ENCODE peak calls at places on chromosomes 16 and 17, in seven cellular contexts. One of them, this sample, is unnamed.

GRCh38 chr17:77429985-77430752 is 289.4 kb downstream of the SEC14L1 start:
- DNase-seq in trophoblast cell: peak
- DNase-seq in H1: peak
- DNase-seq in mesenchymal stem cell: peak
- DNase-seq in IMR-90: peak
- DNase-seq in mesendoderm: peak
- DNase-seq in H9: peak
- DNase-seq in this sample: peak

GRCh38 chr16:63372283-63372682 is 1336.0 kb upstream of the CDH8 start:
- DNase-seq in IMR-90: no peak
- DNase-seq in mesenchymal stem cell: no peak
- DNase-seq in mesendoderm: no peak
- DNase-seq in H1: no peak
- DNase-seq in trophoblast cell: no peak
- DNase-seq in H9: no peak
- DNase-seq in this sample: no peak

GRCh38 chr16:24855678-24856077 is 9.9 kb downstream of the SLC5A11 start:
- DNase-seq in H1: no peak
- DNase-seq in mesenchymal stem cell: no peak
- DNase-seq in trophoblast cell: no peak
- DNase-seq in IMR-90: no peak
- DNase-seq in mesendoderm: no peak
- DNase-seq in H9: no peak
- DNase-seq in this sample: no peak

GRCh38 chr17:76405607-76405966 is 21.2 kb downstream of the SPHK1 start:
- DNase-seq in IMR-90: no peak
- DNase-seq in H9: no peak
- DNase-seq in mesendoderm: no peak
- DNase-seq in H1: no peak
- DNase-seq in trophoblast cell: no peak
- DNase-seq in mesenchymal stem cell: no peak
- DNase-seq in this sample: no peak

GRCh38 chr16:9763505-9763904 is 418.7 kb downstream of the GRIN2A start:
- DNase-seq in mesenchymal stem cell: no peak
- DNase-seq in mesendoderm: peak
- DNase-seq in trophoblast cell: no peak
- DNase-seq in IMR-90: no peak
- DNase-seq in H1: no peak
- DNase-seq in H9: no peak
- DNase-seq in this sample: no peak

GRCh38 chr17:5019475-5019956 is 15.7 kb downstream of the SLC52A1 start:
- DNase-seq in IMR-90: peak
- DNase-seq in H9: no peak
- DNase-seq in mesendoderm: peak
- DNase-seq in trophoblast cell: no peak
- DNase-seq in mesenchymal stem cell: no peak
- DNase-seq in H1: no peak
- DNase-seq in this sample: no peak

GRCh38 chr17:76833034-76833689 is 35.0 kb upstream of the MGAT5B start:
- DNase-seq in trophoblast cell: no peak
- DNase-seq in IMR-90: no peak
- DNase-seq in mesendoderm: no peak
- DNase-seq in H1: no peak
- DNase-seq in mesenchymal stem cell: no peak
- DNase-seq in H9: no peak
- DNase-seq in this sample: no peak

GRCh38 chr17:45942284-45942683 is 47.9 kb downstream of the MAPT start:
- DNase-seq in H9: no peak
- DNase-seq in trophoblast cell: no peak
- DNase-seq in mesenchymal stem cell: no peak
- DNase-seq in mesendoderm: no peak
- DNase-seq in IMR-90: no peak
- DNase-seq in H1: no peak
- DNase-seq in this sample: no peak

GRCh38 chr17:3641717-3642486 is 5.3 kb downstream of the CTNS start:
- DNase-seq in mesenchymal stem cell: no peak
- DNase-seq in H1: no peak
- DNase-seq in trophoblast cell: no peak
- DNase-seq in IMR-90: no peak
- DNase-seq in H9: no peak
- DNase-seq in mesendoderm: peak
- DNase-seq in this sample: no peak

GRCh38 chr16:66478733-66479511 is 51.8 kb downstream of the BEAN1 start:
- DNase-seq in mesenchymal stem cell: peak
- DNase-seq in H1: peak
- DNase-seq in IMR-90: peak
- DNase-seq in mesendoderm: peak
- DNase-seq in H9: peak
- DNase-seq in trophoblast cell: peak
- DNase-seq in this sample: no peak

GRCh38 chr16:14527411-14528044 is 102.5 kb downstream of the PARN start:
- DNase-seq in H1: no peak
- DNase-seq in IMR-90: peak
- DNase-seq in mesendoderm: no peak
- DNase-seq in H9: no peak
- DNase-seq in trophoblast cell: peak
- DNase-seq in mesenchymal stem cell: peak
- DNase-seq in this sample: no peak

GRCh38 chr17:2343421-2343820 is 6.1 kb downstream of the SGSM2 start:
- DNase-seq in mesendoderm: no peak
- DNase-seq in H1: no peak
- DNase-seq in trophoblast cell: no peak
- DNase-seq in H9: no peak
- DNase-seq in IMR-90: no peak
- DNase-seq in mesenchymal stem cell: no peak
- DNase-seq in this sample: no peak

GRCh38 chr17:49779730-49780220 is 8.7 kb upstream of the KAT7 start:
- DNase-seq in mesendoderm: peak
- DNase-seq in H1: no peak
- DNase-seq in mesenchymal stem cell: peak
- DNase-seq in trophoblast cell: peak
- DNase-seq in IMR-90: peak
- DNase-seq in H9: no peak
- DNase-seq in this sample: no peak

GRCh38 chr17:73870035-73870434 is 225.8 kb upstream of the SDK2 start:
- DNase-seq in mesenchymal stem cell: no peak
- DNase-seq in H9: no peak
- DNase-seq in H1: no peak
- DNase-seq in IMR-90: no peak
- DNase-seq in mesendoderm: no peak
- DNase-seq in trophoblast cell: no peak
- DNase-seq in this sample: no peak

GRCh38 chr16:66662445-66663194 is 33.9 kb downstream of the CMTM4 start:
- DNase-seq in mesenchymal stem cell: peak
- DNase-seq in IMR-90: peak
- DNase-seq in H9: no peak
- DNase-seq in mesendoderm: peak
- DNase-seq in H1: no peak
- DNase-seq in trophoblast cell: no peak
- DNase-seq in this sample: no peak

GRCh38 chr17:39668141-39668924 is at the start of gene PNMT:
- DNase-seq in H9: peak
- DNase-seq in IMR-90: peak
- DNase-seq in H1: no peak
- DNase-seq in trophoblast cell: peak
- DNase-seq in mesenchymal stem cell: peak
- DNase-seq in mesendoderm: peak
- DNase-seq in this sample: no peak

GRCh38 chr17:50423553-50424159 is 2.4 kb upstream of the ACSF2 start:
- DNase-seq in IMR-90: peak
- DNase-seq in trophoblast cell: peak
- DNase-seq in mesendoderm: peak
- DNase-seq in H1: no peak
- DNase-seq in mesenchymal stem cell: peak
- DNase-seq in H9: no peak
- DNase-seq in this sample: no peak

GRCh38 chr17:14341866-14342265 is 41.0 kb downstream of the HS3ST3B1 start:
- DNase-seq in mesendoderm: peak
- DNase-seq in H9: no peak
- DNase-seq in trophoblast cell: no peak
- DNase-seq in mesenchymal stem cell: no peak
- DNase-seq in IMR-90: no peak
- DNase-seq in H1: no peak
- DNase-seq in this sample: no peak

GRCh38 chr17:2020721-2021120 is 4.4 kb downstream of the RTN4RL1 start:
- DNase-seq in mesendoderm: no peak
- DNase-seq in mesenchymal stem cell: no peak
- DNase-seq in IMR-90: no peak
- DNase-seq in H1: no peak
- DNase-seq in trophoblast cell: no peak
- DNase-seq in H9: no peak
- DNase-seq in this sample: no peak

GRCh38 chr17:72393553-72393952 is 272.7 kb downstream of the SOX9 start:
- DNase-seq in H1: no peak
- DNase-seq in mesendoderm: no peak
- DNase-seq in mesenchymal stem cell: peak
- DNase-seq in trophoblast cell: no peak
- DNase-seq in H9: no peak
- DNase-seq in IMR-90: peak
- DNase-seq in this sample: no peak

GRCh38 chr17:76147211-76148014 is 6.4 kb upstream of the FOXJ1 start:
- DNase-seq in H9: peak
- DNase-seq in IMR-90: peak
- DNase-seq in mesendoderm: no peak
- DNase-seq in H1: no peak
- DNase-seq in mesenchymal stem cell: peak
- DNase-seq in trophoblast cell: no peak
- DNase-seq in this sample: no peak

GRCh38 chr16:19284207-19284606 is 1.3 kb upstream of the CLEC19A start:
- DNase-seq in trophoblast cell: no peak
- DNase-seq in mesenchymal stem cell: no peak
- DNase-seq in IMR-90: no peak
- DNase-seq in mesendoderm: no peak
- DNase-seq in H9: no peak
- DNase-seq in H1: no peak
- DNase-seq in this sample: no peak

DNA sequence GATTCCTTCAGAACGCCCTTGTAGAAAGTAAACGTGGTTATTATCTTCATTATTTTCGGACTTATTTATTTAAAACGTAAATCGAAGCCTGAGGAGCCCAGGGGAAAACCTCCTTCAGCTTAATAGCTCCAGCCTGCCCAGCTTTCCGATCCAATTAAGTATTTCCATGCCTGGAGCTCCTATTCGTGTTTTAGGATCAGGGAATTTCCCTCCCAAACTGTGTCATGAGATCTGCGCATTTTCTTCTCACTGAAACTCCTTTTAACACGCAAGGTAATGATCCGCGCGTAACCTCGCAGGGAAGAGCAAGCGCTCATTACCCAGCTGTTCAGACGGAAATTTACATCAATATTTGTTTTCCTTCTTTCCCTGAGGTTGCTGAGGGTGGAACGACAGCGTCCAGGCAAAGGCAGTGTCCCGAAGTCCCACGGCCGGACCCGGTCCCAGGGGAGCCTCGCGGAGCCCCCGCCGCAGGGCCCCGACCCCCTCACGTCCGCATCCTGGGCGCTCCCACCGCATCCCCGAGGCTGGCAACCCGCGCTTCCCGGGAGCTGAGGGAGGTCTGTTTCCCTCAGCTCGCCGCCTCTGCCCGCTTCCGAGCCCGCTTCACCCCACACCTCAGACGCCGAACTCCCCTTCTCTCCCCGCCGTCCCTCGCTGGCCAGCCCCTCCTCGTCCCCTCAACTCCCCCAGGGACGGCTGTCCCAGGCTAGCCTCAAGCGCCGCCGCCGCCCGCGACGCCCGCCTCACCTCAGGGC is 452 bp downstream of the ABCA5 start:
- DNase-seq in trophoblast cell: peak
- DNase-seq in mesenchymal stem cell: peak
- DNase-seq in IMR-90: peak
- DNase-seq in H9: no peak
- DNase-seq in H1: no peak
- DNase-seq in mesendoderm: peak
- DNase-seq in this sample: peak
- H3K18ac ChIP-seq in trophoblast cell: peak
- H3K18ac ChIP-seq in mesenchymal stem cell: peak
- H3K18ac ChIP-seq in IMR-90: no peak
- H3K18ac ChIP-seq in H9: no peak
- H3K18ac ChIP-seq in H1: no peak
- H3K18ac ChIP-seq in mesendoderm: no peak
- H3K18ac ChIP-seq in this sample: peak

GRCh38 chr16:71635632-71636031 is 9.6 kb downstream of the MARVELD3 start:
- DNase-seq in mesenchymal stem cell: no peak
- DNase-seq in IMR-90: no peak
- DNase-seq in H1: no peak
- DNase-seq in mesendoderm: no peak
- DNase-seq in trophoblast cell: no peak
- DNase-seq in H9: no peak
- DNase-seq in this sample: no peak

GRCh38 chr16:71631776-71632175 is 5.8 kb downstream of the MARVELD3 start:
- DNase-seq in mesendoderm: no peak
- DNase-seq in trophoblast cell: no peak
- DNase-seq in H1: no peak
- DNase-seq in IMR-90: no peak
- DNase-seq in H9: no peak
- DNase-seq in mesenchymal stem cell: no peak
- DNase-seq in this sample: no peak

GRCh38 chr16:71637398-71637797 is 11.4 kb downstream of the MARVELD3 start:
- DNase-seq in mesendoderm: peak
- DNase-seq in H9: peak
- DNase-seq in IMR-90: peak
- DNase-seq in H1: no peak
- DNase-seq in mesenchymal stem cell: peak
- DNase-seq in trophoblast cell: peak
- DNase-seq in this sample: no peak
- H3K18ac ChIP-seq in mesendoderm: no peak
- H3K18ac ChIP-seq in H9: no peak
- H3K18ac ChIP-seq in IMR-90: no peak
- H3K18ac ChIP-seq in H1: no peak
- H3K18ac ChIP-seq in mesenchymal stem cell: no peak
- H3K18ac ChIP-seq in trophoblast cell: no peak
- H3K18ac ChIP-seq in this sample: no peak

GRCh38 chr16:72532896-72533295 is 360.9 kb upstream of the PMFBP1 start:
- DNase-seq in mesendoderm: peak
- DNase-seq in mesenchymal stem cell: no peak
- DNase-seq in trophoblast cell: no peak
- DNase-seq in H1: no peak
- DNase-seq in H9: no peak
- DNase-seq in IMR-90: no peak
- DNase-seq in this sample: no peak

GRCh38 chr16:72530434-72530833 is 358.5 kb upstream of the PMFBP1 start:
- DNase-seq in trophoblast cell: peak
- DNase-seq in mesendoderm: peak
- DNase-seq in H9: no peak
- DNase-seq in H1: no peak
- DNase-seq in mesenchymal stem cell: peak
- DNase-seq in IMR-90: peak
- DNase-seq in this sample: no peak
- H3K18ac ChIP-seq in trophoblast cell: no peak
- H3K18ac ChIP-seq in mesendoderm: no peak
- H3K18ac ChIP-seq in H9: no peak
- H3K18ac ChIP-seq in H1: no peak
- H3K18ac ChIP-seq in mesenchymal stem cell: no peak
- H3K18ac ChIP-seq in IMR-90: no peak
- H3K18ac ChIP-seq in this sample: no peak

DNA sequence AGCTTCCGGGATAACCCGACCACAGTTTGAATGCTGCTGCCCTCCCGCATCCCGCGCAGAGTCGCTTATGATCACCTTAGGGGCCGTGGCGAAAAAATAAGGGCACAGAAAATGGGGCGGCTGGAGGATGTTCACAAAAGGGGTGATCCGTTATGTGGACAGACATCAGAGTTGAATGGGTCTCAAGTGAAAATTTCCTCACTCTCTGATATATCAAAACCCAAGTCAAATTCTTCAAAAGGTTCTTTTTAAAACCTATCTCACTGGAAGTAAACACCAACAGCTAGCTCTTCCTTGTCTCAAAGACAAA is 400 bp upstream of the CEP112 start:
- DNase-seq in mesendoderm: no peak
- DNase-seq in H9: no peak
- DNase-seq in mesenchymal stem cell: no peak
- DNase-seq in H1: no peak
- DNase-seq in IMR-90: no peak
- DNase-seq in trophoblast cell: no peak
- DNase-seq in this sample: no peak
- H3K18ac ChIP-seq in mesendoderm: no peak
- H3K18ac ChIP-seq in H9: peak
- H3K18ac ChIP-seq in mesenchymal stem cell: peak
- H3K18ac ChIP-seq in H1: no peak
- H3K18ac ChIP-seq in IMR-90: no peak
- H3K18ac ChIP-seq in trophoblast cell: no peak
- H3K18ac ChIP-seq in this sample: no peak

This sample was measured in neuronal stem cell.